ENCODE peak calls at places on chromosomes 3 and 15, in seven cellular contexts. Z is Caco-2; Y is HL-60; E is neural crest cell; V is H9; B is CD8-positive, alpha-beta T cell; R is body of pancreas. G is an unnamed sample.

GRCh38 chr15:79003301-79003700 is 58.5 kb upstream of the CTSH start:
- DNase-seq in Z (no peak), E (no peak), Y (no peak), B (no peak), V (no peak), R (no peak), G (no peak)

GRCh38 chr3:16189201-16189600 is 14.7 kb downstream of the GALNT15 start:
- DNase-seq in R (no peak), Y (no peak), Z (no peak), V (no peak), E (no peak), B (no peak), G (no peak)

GRCh38 chr3:195809796-195810454 is 1.8 kb downstream of the MUC4 start:
- DNase-seq in Y (no peak), E (no peak), V (no peak), R (no peak), Z (no peak), B (no peak), G (no peak)

GRCh38 chr3:50314816-50315215 is 7.7 kb downstream of the HYAL2 start:
- DNase-seq in R (no peak), E (no peak), Y (no peak), Z (no peak), V (no peak), B (no peak), G (no peak)

GRCh38 chr3:161231861-161232260 is 10.8 kb downstream of the NMD3 start:
- DNase-seq in R (no peak), V (no peak), Y (no peak), Z (no peak), E (no peak), B (no peak), G (no peak)

GRCh38 chr15:29226431-29227216 is 43.0 kb downstream of the NSMCE3 start:
- DNase-seq in E (no peak), V (no peak), B (no peak), Z (no peak), Y (no peak), R (no peak), G (no peak)

GRCh38 chr3:168085491-168086119 is 10.1 kb downstream of the GOLIM4 start:
- DNase-seq in Y (no peak), B (no peak), V (no peak), R (no peak), E (no peak), Z (no peak), G (no peak)

GRCh38 chr15:81312790-81313543 is 11.0 kb downstream of the STARD5 start:
- DNase-seq in V (no peak), B (no peak), Y (peak), E (no peak), R (peak), Z (no peak), G (no peak)

GRCh38 chr3:153614563-153614962 is 452.5 kb downstream of the RAP2B start:
- DNase-seq in E (no peak), Y (no peak), Z (no peak), R (no peak), B (no peak), V (no peak), G (no peak)

GRCh38 chr15:72365844-72366243 is 10.0 kb downstream of the HEXA start:
- DNase-seq in Y (peak), E (no peak), Z (no peak), B (no peak), V (no peak), R (peak), G (no peak)

GRCh38 chr3:151199569-151200438 is 3.2 kb downstream of the GPR171 start:
- DNase-seq in R (no peak), Y (no peak), E (no peak), V (no peak), Z (no peak), B (no peak), G (no peak)

GRCh38 chr3:41489205-41489604 is 289.9 kb downstream of the CTNNB1 start:
- DNase-seq in R (no peak), E (no peak), Y (no peak), V (no peak), B (no peak), Z (no peak), G (no peak)

GRCh38 chr3:110810356-110810755 is 261.3 kb upstream of the NECTIN3 start:
- DNase-seq in V (no peak), Z (no peak), Y (no peak), R (no peak), B (no peak), E (no peak), G (no peak)

GRCh38 chr3:168990621-168991020 is 672.9 kb downstream of the MECOM start:
- DNase-seq in B (no peak), Y (no peak), V (no peak), Z (no peak), E (no peak), R (no peak), G (no peak)

GRCh38 chr3:10816019-10816862 is at the start of gene SLC6A11:
- DNase-seq in Y (no peak), B (no peak), V (peak), Z (no peak), R (no peak), E (peak), G (peak)

GRCh38 chr15:66774001-66774814 is 72.2 kb downstream of the SMAD6 start:
- DNase-seq in Z (peak), Y (peak), E (peak), V (peak), B (peak), R (peak), G (peak)

GRCh38 chr3:172595648-172596393 is 72.6 kb upstream of the TNFSF10 start:
- DNase-seq in Z (no peak), V (no peak), R (peak), Y (peak), E (no peak), B (peak), G (peak)

GRCh38 chr3:172592898-172593669 is 69.9 kb upstream of the TNFSF10 start:
- DNase-seq in E (no peak), R (no peak), V (no peak), Y (no peak), B (no peak), Z (no peak), G (no peak)

GRCh38 chr3:172591876-172592771 is 68.9 kb upstream of the TNFSF10 start:
- DNase-seq in V (no peak), Y (peak), Z (no peak), E (no peak), B (peak), R (no peak), G (no peak)

GRCh38 chr3:172598904-172599303 is 75.7 kb upstream of the TNFSF10 start:
- DNase-seq in V (no peak), R (no peak), B (no peak), Z (no peak), Y (no peak), E (no peak), G (no peak)

DNA sequence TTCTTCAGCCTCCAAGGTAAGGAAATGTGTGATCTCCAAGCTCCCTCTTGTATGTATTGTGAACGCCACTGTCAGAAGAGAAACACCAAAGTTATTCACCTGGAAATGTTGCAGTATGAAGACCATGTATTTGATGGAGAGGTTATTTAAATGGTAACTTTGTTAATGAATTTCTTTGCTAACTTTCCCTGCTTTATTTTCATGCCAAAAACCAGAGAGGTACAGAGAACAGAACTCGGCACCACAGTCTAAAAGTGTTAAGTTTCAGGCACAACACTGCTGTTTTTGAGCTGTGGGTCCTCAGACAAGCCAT is 73.1 kb upstream of the TNFSF10 start:
- DNase-seq in Z (no peak), V (no peak), R (no peak), B (no peak), E (no peak), Y (no peak), G (no peak)
- TF ChIP-seq CTCF in Z (no peak), V (no peak), R (no peak), B (peak), E (no peak), Y (no peak), G (no peak)

GRCh38 chr3:51718547-51719412 is 11.9 kb downstream of the GRM2 start:
- DNase-seq in Z (peak), B (no peak), R (peak), E (peak), V (peak), Y (peak), G (peak)

GRCh38 chr3:51721062-51721745 is 14.3 kb downstream of the GRM2 start:
- DNase-seq in R (no peak), Z (no peak), Y (peak), E (no peak), B (no peak), V (no peak), G (no peak)

GRCh38 chr3:51717947-51718346 is 11.1 kb downstream of the GRM2 start:
- DNase-seq in Y (no peak), V (no peak), R (no peak), E (no peak), Z (no peak), B (no peak), G (no peak)

GRCh38 chr3:51720292-51721061 is 13.6 kb downstream of the GRM2 start:
- DNase-seq in Z (no peak), V (no peak), Y (no peak), B (no peak), E (no peak), R (no peak), G (no peak)

DNA sequence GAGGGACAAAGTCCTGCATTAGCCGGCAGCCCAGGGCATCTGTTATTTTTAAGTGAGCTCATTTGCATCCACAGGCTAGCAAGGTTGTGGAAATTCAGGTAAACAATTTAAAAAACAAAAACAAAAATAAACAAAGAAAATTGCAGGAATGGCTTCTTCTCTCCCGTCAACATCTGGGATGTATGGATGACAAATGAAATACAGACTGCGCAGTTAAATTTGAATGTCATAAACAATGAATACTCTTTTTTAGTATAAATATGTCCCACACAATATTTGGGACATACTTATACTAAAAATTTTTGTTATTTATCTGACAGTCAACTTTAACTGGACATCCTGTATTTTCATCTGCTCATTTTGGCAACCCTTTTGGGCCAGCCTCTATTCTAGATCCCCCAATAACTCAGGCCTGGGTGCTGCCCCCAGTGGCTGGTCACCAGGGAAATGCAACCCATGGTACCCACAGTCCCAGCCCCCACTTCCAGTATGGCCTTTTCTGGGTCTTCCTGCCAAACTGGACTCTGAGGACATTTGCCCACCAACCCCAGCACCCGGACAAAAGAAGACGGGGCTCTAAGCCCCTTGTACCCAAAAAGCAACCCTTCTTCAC is 12.7 kb downstream of the GRM2 start:
- DNase-seq in E (no peak), Y (no peak), V (no peak), R (no peak), B (no peak), Z (no peak), G (no peak)
- TF ChIP-seq CTCF in E (peak), Y (no peak), V (peak), R (no peak), B (no peak), Z (peak), G (peak)

GRCh38 chr3:43782541-43782940 is 91.8 kb downstream of the ABHD5 start:
- DNase-seq in E (no peak), R (no peak), V (no peak), Z (no peak), B (no peak), Y (no peak), G (no peak)
- TF ChIP-seq CTCF in E (no peak), R (no peak), V (no peak), Z (no peak), B (no peak), Y (no peak), G (no peak)

DNA sequence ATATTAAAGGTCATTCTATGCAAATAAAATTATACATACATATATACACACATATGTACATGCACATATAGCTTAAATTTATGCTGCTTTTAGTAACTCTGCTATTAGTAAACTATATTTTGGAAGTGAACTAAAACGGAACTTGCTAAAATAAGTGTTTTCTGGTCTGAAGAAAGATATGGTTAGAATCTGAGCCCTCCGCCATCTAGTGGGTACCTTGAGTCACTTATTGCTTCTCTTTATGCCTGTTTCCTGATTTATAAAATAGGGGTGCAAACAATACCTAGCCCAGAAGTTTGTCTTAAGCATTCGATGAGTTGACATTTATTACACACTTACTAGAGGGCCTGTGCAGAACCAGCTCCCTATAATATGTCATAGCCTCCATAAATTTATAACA is 255.7 kb downstream of the CNTN6 start:
- DNase-seq in B (no peak), Y (no peak), R (no peak), E (no peak), Z (no peak), V (no peak), G (no peak)
- TF ChIP-seq CTCF in B (no peak), Y (no peak), R (no peak), E (peak), Z (no peak), V (peak), G (no peak)

DNA sequence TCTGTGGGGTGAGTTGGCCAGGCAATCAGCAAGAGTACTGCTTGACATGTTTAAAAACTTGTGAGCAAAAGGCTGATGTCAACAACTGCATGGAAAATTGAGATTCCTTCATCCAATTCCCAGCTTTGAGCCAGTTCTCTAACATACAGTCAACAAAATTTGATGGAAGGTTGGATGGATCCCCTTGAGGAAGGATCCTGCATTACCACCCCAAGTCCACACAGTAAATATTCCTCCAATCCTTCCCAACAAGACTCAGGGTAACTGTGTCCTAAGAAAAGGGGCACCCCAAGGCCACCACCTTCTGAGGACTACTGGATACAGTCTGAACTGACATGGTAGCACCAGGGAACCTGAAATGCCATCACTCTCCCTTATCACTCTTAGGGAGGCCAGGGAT is 15.1 kb downstream of the GLB1 start:
- DNase-seq in Z (no peak), R (no peak), B (no peak), V (no peak), E (no peak), Y (no peak), G (no peak)
- TF ChIP-seq CTCF in Z (no peak), R (no peak), B (no peak), V (peak), E (no peak), Y (no peak), G (no peak)

GRCh38 chr3:98796334-98796733 is 33.2 kb downstream of the ST3GAL6 start:
- DNase-seq in V (no peak), B (no peak), Z (no peak), R (no peak), E (no peak), Y (no peak), G (no peak)
- TF ChIP-seq CTCF in V (no peak), B (no peak), Z (no peak), R (no peak), E (no peak), Y (no peak), G (no peak)

GRCh38 chr3:187069857-187070516 is 69.3 kb downstream of the RPL39L start:
- DNase-seq in V (no peak), Y (no peak), Z (no peak), B (no peak), R (no peak), E (no peak), G (no peak)

GRCh38 chr3:187063286-187064081 is 75.8 kb downstream of the RPL39L start:
- DNase-seq in Y (no peak), V (no peak), E (no peak), B (no peak), R (peak), Z (peak), G (no peak)

GRCh38 chr3:187062526-187063177 is 76.6 kb downstream of the RPL39L start:
- DNase-seq in Z (no peak), V (no peak), R (peak), E (no peak), B (no peak), Y (no peak), G (no peak)

GRCh38 chr3:187064210-187065115 is 74.8 kb downstream of the RPL39L start:
- DNase-seq in V (no peak), Z (no peak), R (peak), B (no peak), Y (no peak), E (no peak), G (no peak)

GRCh38 chr3:187066228-187066995 is 72.9 kb downstream of the RPL39L start:
- DNase-seq in R (no peak), Z (peak), B (peak), V (peak), Y (no peak), E (no peak), G (peak)
- TF ChIP-seq CTCF in R (no peak), Z (peak), B (peak), V (peak), Y (no peak), E (peak), G (peak)

GRCh38 chr3:139286825-139287224 is 57.0 kb upstream of the MRPS22 start:
- DNase-seq in V (no peak), E (no peak), Y (no peak), B (no peak), R (no peak), Z (no peak), G (no peak)

GRCh38 chr3:139286241-139286640 is 57.6 kb upstream of the MRPS22 start:
- DNase-seq in V (no peak), E (no peak), Z (no peak), R (no peak), B (no peak), Y (no peak), G (no peak)

GRCh38 chr3:139289866-139290524 is 53.8 kb upstream of the MRPS22 start:
- DNase-seq in B (no peak), Y (no peak), V (no peak), R (no peak), Z (no peak), E (no peak), G (no peak)

GRCh38 chr3:139287557-139287956 is 56.3 kb upstream of the MRPS22 start:
- DNase-seq in R (no peak), B (no peak), V (no peak), Y (no peak), Z (no peak), E (no peak), G (no peak)

GRCh38 chr3:139288266-139288821 is 55.5 kb upstream of the MRPS22 start:
- DNase-seq in Y (no peak), Z (no peak), E (no peak), V (no peak), B (no peak), R (peak), G (no peak)
- TF ChIP-seq CTCF in Y (no peak), Z (no peak), E (no peak), V (no peak), B (no peak), R (no peak), G (no peak)

DNA sequence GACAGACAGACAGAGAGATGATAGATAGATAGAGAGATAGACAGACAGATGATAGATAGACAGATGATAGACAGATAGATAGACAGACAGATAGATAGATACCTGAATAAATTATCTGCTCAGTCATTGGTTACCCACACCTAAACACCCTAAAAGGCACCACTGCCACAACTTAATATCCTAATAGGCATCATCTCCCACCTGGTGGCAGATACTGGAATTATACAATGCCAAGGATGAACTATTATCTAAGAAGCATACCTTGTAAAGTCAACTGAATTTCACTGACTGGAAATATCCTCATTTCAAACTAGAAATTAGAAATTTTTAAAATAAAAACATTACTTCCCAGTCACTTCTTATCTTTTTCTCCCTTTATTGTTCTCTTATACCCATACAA is 19.4 kb upstream of the ATP8B4 start:
- DNase-seq in E (no peak), R (no peak), Z (no peak), B (no peak), V (no peak), Y (no peak), G (no peak)
- TF ChIP-seq CTCF in E (peak), R (no peak), Z (no peak), B (no peak), V (peak), Y (no peak), G (no peak)

G was measured in nephron progenitor cell.